ENCODE peak calls at places on chromosome 3, in five cellular contexts. Q is stimulated activated CD4-positive, alpha-beta T cell treated with anti-CD3 and anti-CD28 coated beads, Interleukin-4, amount 100 ng/mL, for 48 hours; F is ureter; V is NCI-H2081; C is pancreas. M is an unnamed sample.

GRCh38 chr3:53821631-53822068 is 24.6 kb downstream of the CHDH start:
- DNase-seq in Q (no peak), F (peak; percentile 38), V (no peak), C (peak; percentile 32), M (no peak)

GRCh38 chr3:120615863-120616599 is 19.9 kb downstream of the NDUFB4 start:
- DNase-seq in Q (no peak), F (no peak), V (no peak), C (no peak), M (peak; percentile 42)

GRCh38 chr3:120560304-120561250 is 35.6 kb upstream of the NDUFB4 start:
- DNase-seq in Q (no peak), F (no peak), V (no peak), C (no peak), M (no peak)

GRCh38 chr3:7632305-7632704 is 771.4 kb downstream of the GRM7 start:
- DNase-seq in Q (no peak), F (no peak), V (no peak), C (no peak), M (no peak)

GRCh38 chr3:115652738-115653137 is 29.4 kb downstream of the GAP43 start:
- DNase-seq in Q (no peak), F (no peak), V (no peak), C (no peak), M (no peak)

GRCh38 chr3:63864008-63864871 is 573 bp downstream of the ATXN7 start:
- DNase-seq in Q (peak; percentile 24), F (peak; percentile 52), V (no peak), C (peak; percentile 81), M (peak; percentile 22)

GRCh38 chr3:14407203-14407602 is 4.8 kb downstream of the SLC6A6 start:
- DNase-seq in Q (no peak), F (no peak), V (no peak), C (no peak), M (no peak)

GRCh38 chr3:69433938-69434263 is 48.0 kb upstream of the FRMD4B start:
- DNase-seq in Q (no peak), F (no peak), V (no peak), C (no peak), M (no peak)

GRCh38 chr3:10594915-10595314 is 89.5 kb upstream of the ATP2B2 start:
- DNase-seq in Q (peak; percentile 36), F (no peak), V (no peak), C (no peak), M (no peak)

GRCh38 chr3:37934631-37935289 is 55.8 kb upstream of the VILL start:
- DNase-seq in Q (no peak), F (no peak), V (no peak), C (no peak), M (no peak)

GRCh38 chr3:13111874-13112520 is 38.8 kb upstream of the IQSEC1 start:
- DNase-seq in Q (no peak), F (peak; percentile 67), V (no peak), C (peak; percentile 71), M (no peak)

GRCh38 chr3:50194903-50195500 is 3.6 kb downstream of the GNAT1 start:
- DNase-seq in Q (no peak), F (no peak), V (no peak), C (no peak), M (no peak)

GRCh38 chr3:182241777-182242556 is 530.2 kb downstream of the SOX2 start:
- DNase-seq in Q (no peak), F (no peak), V (no peak), C (no peak), M (no peak)

GRCh38 chr3:143974181-143974876 is 2.7 kb downstream of the DIPK2A start:
- DNase-seq in Q (no peak), F (no peak), V (no peak), C (no peak), M (no peak)

GRCh38 chr3:58167431-58168351 is 43.1 kb downstream of the DNASE1L3 start:
- DNase-seq in Q (peak; percentile 72), F (peak; percentile 76), V (no peak), C (peak; percentile 88), M (no peak)

M was measured in GF-D8.